ENCODE peak calls at places on chromosomes 16 and 17, in seven cellular contexts. X, J, R, L, T, C and D are unnamed samples.

GRCh38 chr16:76897816-76898215 is 293.2 kb upstream of the MON1B start:
- DNase-seq in R (no peak), L (no peak), X (no peak), T (no peak), C (no peak), J (no peak), D (no peak)

GRCh38 chr17:60851181-60851580 is 173.5 kb downstream of the BCAS3 start:
- DNase-seq in J (no peak), R (no peak), X (no peak), C (no peak), L (peak), T (no peak), D (no peak)

GRCh38 chr17:71188811-71189492 is 931.9 kb upstream of the SOX9 start:
- DNase-seq in C (no peak), X (peak), T (no peak), R (no peak), J (no peak), L (no peak), D (peak)

GRCh38 chr17:2484876-2485275 is 26.8 kb downstream of the METTL16 start:
- DNase-seq in T (no peak), L (peak), J (no peak), C (peak), R (peak), X (no peak), D (no peak)

GRCh38 chr16:47460301-47460754 is 535 bp downstream of the ITFG1 start:
- DNase-seq in L (no peak), J (no peak), C (peak), T (no peak), R (peak), X (no peak), D (peak)

GRCh38 chr16:2205967-2206313 is 686 bp downstream of the MLST8 start:
- DNase-seq in L (no peak), R (no peak), T (no peak), J (no peak), C (no peak), X (no peak), D (no peak)

GRCh38 chr17:13786000-13786598 is 184.4 kb upstream of the HS3ST3A1 start:
- DNase-seq in R (no peak), C (no peak), L (no peak), T (no peak), J (no peak), X (peak), D (peak)

GRCh38 chr16:28063611-28064061 is at the start of gene GSG1L:
- DNase-seq in L (no peak), X (no peak), J (no peak), C (no peak), R (no peak), T (no peak), D (no peak)

GRCh38 chr16:23837553-23838308 is 1.9 kb downstream of the PRKCB start:
- DNase-seq in R (no peak), T (no peak), C (no peak), J (no peak), X (no peak), L (no peak), D (no peak)

GRCh38 chr17:45020354-45021138 is 30.9 kb downstream of the DCAKD start:
- DNase-seq in R (peak), T (no peak), L (peak), J (no peak), X (peak), C (no peak), D (peak)

GRCh38 chr16:75648265-75649076 is 898 bp downstream of the TERF2IP start:
- DNase-seq in X (peak), L (peak), T (no peak), C (peak), R (peak), J (peak), D (peak)

GRCh38 chr16:15810411-15810810 is 46.4 kb downstream of the MYH11 start:
- DNase-seq in L (no peak), C (no peak), X (no peak), T (no peak), R (no peak), J (no peak), D (no peak)

GRCh38 chr17:48064638-48065037 is 16.5 kb downstream of the NFE2L1 start:
- DNase-seq in J (no peak), C (no peak), L (no peak), R (no peak), X (no peak), T (no peak), D (no peak)
- H2BK120ac ChIP-seq in J (no peak), C (no peak), L (no peak), R (no peak), X (no peak), T (no peak), D (no peak)

GRCh38 chr16:8846401-8846932 is 22.3 kb downstream of the CARHSP1 start:
- DNase-seq in C (no peak), T (no peak), L (peak), J (no peak), X (no peak), R (no peak), D (no peak)
- H2BK120ac ChIP-seq in C (no peak), T (no peak), L (no peak), J (no peak), X (no peak), R (no peak), D (no peak)

DNA sequence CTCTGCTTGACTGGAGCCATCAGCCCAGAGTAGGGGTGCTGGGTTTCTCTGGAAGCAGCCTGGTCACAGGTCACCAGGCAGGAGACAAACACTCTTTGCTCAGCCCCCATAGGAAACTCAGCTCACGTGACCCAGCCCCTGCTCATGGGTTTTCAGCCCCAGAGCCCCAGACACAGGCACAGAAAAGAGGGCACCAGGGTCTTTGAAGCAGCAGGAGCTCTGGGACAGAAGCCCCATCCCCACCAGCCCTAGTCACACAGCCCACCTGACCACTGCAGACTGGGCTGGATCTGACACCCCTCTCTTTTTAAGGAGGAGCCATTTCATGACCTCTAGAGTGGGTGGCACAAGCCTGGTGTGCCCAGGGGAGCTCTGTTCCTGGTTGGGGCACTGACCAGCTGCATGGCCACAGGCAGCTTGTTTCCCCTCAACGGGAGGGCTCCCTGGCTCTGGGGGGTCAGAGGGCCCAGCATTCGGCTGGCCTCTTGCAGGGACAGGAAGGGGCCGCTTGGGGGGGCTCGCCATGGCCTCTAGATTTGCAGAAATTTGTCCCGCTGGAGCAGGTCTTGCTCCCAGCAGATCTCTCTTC is 13.8 kb upstream of the CD79B start:
- DNase-seq in C (no peak), R (no peak), X (no peak), T (no peak), J (no peak), L (no peak), D (no peak)
- H2BK120ac ChIP-seq in C (no peak), R (no peak), X (no peak), T (no peak), J (no peak), L (no peak), D (no peak)

GRCh38 chr16:85159226-85159980 is 47.1 kb upstream of the CIBAR2 start:
- DNase-seq in T (no peak), L (no peak), X (no peak), J (no peak), R (no peak), C (no peak), D (no peak)

GRCh38 chr16:85158702-85159225 is 46.5 kb upstream of the CIBAR2 start:
- DNase-seq in X (no peak), C (no peak), L (no peak), T (no peak), R (no peak), J (no peak), D (no peak)

GRCh38 chr16:85157813-85158701 is 45.8 kb upstream of the CIBAR2 start:
- DNase-seq in J (peak), L (peak), R (peak), X (no peak), T (peak), C (no peak), D (peak)

GRCh38 chr16:85156869-85157268 is 44.6 kb upstream of the CIBAR2 start:
- DNase-seq in L (no peak), C (no peak), X (no peak), R (no peak), T (no peak), J (no peak), D (no peak)

GRCh38 chr16:85157372-85157771 is 45.1 kb upstream of the CIBAR2 start:
- DNase-seq in J (no peak), X (no peak), T (no peak), R (no peak), L (no peak), C (no peak), D (no peak)
- H2BK120ac ChIP-seq in J (no peak), X (no peak), T (no peak), R (no peak), L (no peak), C (no peak), D (no peak)

GRCh38 chr17:57930239-57930638 is 25.0 kb downstream of the CUEDC1 start:
- DNase-seq in T (no peak), C (no peak), R (no peak), J (no peak), X (no peak), L (no peak), D (no peak)
- H2BK120ac ChIP-seq in T (no peak), C (no peak), R (no peak), J (no peak), X (no peak), L (no peak), D (no peak)

DNA sequence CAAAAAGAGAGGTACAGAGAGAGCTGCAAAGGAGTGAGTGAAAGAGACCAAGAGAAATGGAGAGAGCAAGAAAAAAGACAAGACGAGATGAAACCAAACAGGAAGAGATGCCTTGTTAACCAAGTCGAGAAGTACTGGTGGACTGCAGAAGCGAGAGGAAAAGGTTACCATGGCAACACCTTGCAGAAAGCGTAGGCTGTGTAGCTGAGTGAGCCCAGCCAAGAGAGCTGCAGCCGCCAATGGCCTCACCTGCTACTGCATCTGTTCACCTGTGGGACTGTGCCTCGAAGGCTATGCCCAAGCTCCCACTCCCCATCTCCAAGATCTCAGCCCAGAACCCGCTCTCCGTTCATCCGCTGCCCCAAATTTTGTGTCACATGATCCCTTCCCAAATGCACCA is 161.3 kb downstream of the SLC39A11 start:
- DNase-seq in C (no peak), J (no peak), T (no peak), L (peak), X (no peak), R (no peak), D (no peak)
- H2BK120ac ChIP-seq in C (no peak), J (no peak), T (no peak), L (no peak), X (no peak), R (no peak), D (no peak)